ENCODE peak calls at places on chromosomes 5 and 9, in nine cellular contexts. One of them, this sample, is unnamed.

GRCh38 chr5:31357038-31357437 is 163.6 kb downstream of the CDH6 start:
- DNase-seq in NCI-H524 treated with DMSO at 0.1 percent for 48 hours: no peak
- DNase-seq in choroid plexus epithelial cell: no peak
- DNase-seq in NCI-H460: no peak
- DNase-seq in CD4-positive, CD25-positive, alpha-beta regulatory T cell: no peak
- DNase-seq in psoas muscle: no peak
- DNase-seq in mesenteric fat pad: no peak
- DNase-seq in CD8-positive, alpha-beta memory T cell: no peak
- DNase-seq in activated T-helper 1 cell treated with anti-CD3 and anti-CD28 coated beads, Interleukin-12 subunit alpha, Interleukin-12 subunit beta, Interleukin-2, Interleukin-4 antibody, amounts not matched to agents 30 ng/mL and 10 ng/mL and 1 ng/mL, durations not matched to agents 14 hours and 24 hours and 36 hours: no peak
- DNase-seq in this sample: no peak

GRCh38 chr5:127028822-127029457 is 1.4 kb downstream of the MARCHF3 start:
- DNase-seq in CD4-positive, CD25-positive, alpha-beta regulatory T cell: no peak
- DNase-seq in psoas muscle: no peak
- DNase-seq in CD8-positive, alpha-beta memory T cell: no peak
- DNase-seq in activated T-helper 1 cell treated with anti-CD3 and anti-CD28 coated beads, Interleukin-12 subunit alpha, Interleukin-12 subunit beta, Interleukin-2, Interleukin-4 antibody, amounts not matched to agents 30 ng/mL and 10 ng/mL and 1 ng/mL, durations not matched to agents 14 hours and 24 hours and 36 hours: no peak
- DNase-seq in NCI-H460: no peak
- DNase-seq in NCI-H524 treated with DMSO at 0.1 percent for 48 hours: peak
- DNase-seq in mesenteric fat pad: no peak
- DNase-seq in choroid plexus epithelial cell: peak
- DNase-seq in this sample: peak

GRCh38 chr9:109940536-109940935 is 160.5 kb downstream of the PALM2AKAP2 start:
- DNase-seq in CD4-positive, CD25-positive, alpha-beta regulatory T cell: no peak
- DNase-seq in activated T-helper 1 cell treated with anti-CD3 and anti-CD28 coated beads, Interleukin-12 subunit alpha, Interleukin-12 subunit beta, Interleukin-2, Interleukin-4 antibody, amounts not matched to agents 30 ng/mL and 10 ng/mL and 1 ng/mL, durations not matched to agents 14 hours and 24 hours and 36 hours: no peak
- DNase-seq in mesenteric fat pad: no peak
- DNase-seq in NCI-H524 treated with DMSO at 0.1 percent for 48 hours: no peak
- DNase-seq in psoas muscle: no peak
- DNase-seq in CD8-positive, alpha-beta memory T cell: no peak
- DNase-seq in choroid plexus epithelial cell: no peak
- DNase-seq in NCI-H460: no peak
- DNase-seq in this sample: no peak

GRCh38 chr9:107738789-107739188 is 249.2 kb upstream of the KLF4 start:
- DNase-seq in CD8-positive, alpha-beta memory T cell: no peak
- DNase-seq in psoas muscle: no peak
- DNase-seq in NCI-H524 treated with DMSO at 0.1 percent for 48 hours: no peak
- DNase-seq in mesenteric fat pad: no peak
- DNase-seq in CD4-positive, CD25-positive, alpha-beta regulatory T cell: no peak
- DNase-seq in choroid plexus epithelial cell: no peak
- DNase-seq in activated T-helper 1 cell treated with anti-CD3 and anti-CD28 coated beads, Interleukin-12 subunit alpha, Interleukin-12 subunit beta, Interleukin-2, Interleukin-4 antibody, amounts not matched to agents 30 ng/mL and 10 ng/mL and 1 ng/mL, durations not matched to agents 14 hours and 24 hours and 36 hours: no peak
- DNase-seq in NCI-H460: no peak
- DNase-seq in this sample: no peak

GRCh38 chr9:108552459-108553040 is 303.2 kb downstream of the ACTL7B start:
- DNase-seq in NCI-H460: peak
- DNase-seq in NCI-H524 treated with DMSO at 0.1 percent for 48 hours: no peak
- DNase-seq in psoas muscle: no peak
- DNase-seq in CD4-positive, CD25-positive, alpha-beta regulatory T cell: no peak
- DNase-seq in choroid plexus epithelial cell: no peak
- DNase-seq in CD8-positive, alpha-beta memory T cell: no peak
- DNase-seq in mesenteric fat pad: no peak
- DNase-seq in activated T-helper 1 cell treated with anti-CD3 and anti-CD28 coated beads, Interleukin-12 subunit alpha, Interleukin-12 subunit beta, Interleukin-2, Interleukin-4 antibody, amounts not matched to agents 30 ng/mL and 10 ng/mL and 1 ng/mL, durations not matched to agents 14 hours and 24 hours and 36 hours: no peak
- DNase-seq in this sample: no peak

GRCh38 chr5:122064992-122065391 is 13.1 kb downstream of the LOX start:
- DNase-seq in mesenteric fat pad: no peak
- DNase-seq in psoas muscle: no peak
- DNase-seq in choroid plexus epithelial cell: no peak
- DNase-seq in NCI-H524 treated with DMSO at 0.1 percent for 48 hours: no peak
- DNase-seq in activated T-helper 1 cell treated with anti-CD3 and anti-CD28 coated beads, Interleukin-12 subunit alpha, Interleukin-12 subunit beta, Interleukin-2, Interleukin-4 antibody, amounts not matched to agents 30 ng/mL and 10 ng/mL and 1 ng/mL, durations not matched to agents 14 hours and 24 hours and 36 hours: no peak
- DNase-seq in NCI-H460: no peak
- DNase-seq in CD4-positive, CD25-positive, alpha-beta regulatory T cell: no peak
- DNase-seq in CD8-positive, alpha-beta memory T cell: no peak
- DNase-seq in this sample: no peak

GRCh38 chr9:35869621-35870216 is 482 bp downstream of the OR13J1 start:
- DNase-seq in CD4-positive, CD25-positive, alpha-beta regulatory T cell: no peak
- DNase-seq in activated T-helper 1 cell treated with anti-CD3 and anti-CD28 coated beads, Interleukin-12 subunit alpha, Interleukin-12 subunit beta, Interleukin-2, Interleukin-4 antibody, amounts not matched to agents 30 ng/mL and 10 ng/mL and 1 ng/mL, durations not matched to agents 14 hours and 24 hours and 36 hours: no peak
- DNase-seq in psoas muscle: no peak
- DNase-seq in mesenteric fat pad: no peak
- DNase-seq in NCI-H460: no peak
- DNase-seq in choroid plexus epithelial cell: no peak
- DNase-seq in CD8-positive, alpha-beta memory T cell: no peak
- DNase-seq in NCI-H524 treated with DMSO at 0.1 percent for 48 hours: no peak
- DNase-seq in this sample: no peak

GRCh38 chr9:16622541-16622940 is 247.9 kb downstream of the BNC2 start:
- DNase-seq in NCI-H460: no peak
- DNase-seq in activated T-helper 1 cell treated with anti-CD3 and anti-CD28 coated beads, Interleukin-12 subunit alpha, Interleukin-12 subunit beta, Interleukin-2, Interleukin-4 antibody, amounts not matched to agents 30 ng/mL and 10 ng/mL and 1 ng/mL, durations not matched to agents 14 hours and 24 hours and 36 hours: no peak
- DNase-seq in NCI-H524 treated with DMSO at 0.1 percent for 48 hours: no peak
- DNase-seq in CD8-positive, alpha-beta memory T cell: no peak
- DNase-seq in choroid plexus epithelial cell: no peak
- DNase-seq in psoas muscle: no peak
- DNase-seq in CD4-positive, CD25-positive, alpha-beta regulatory T cell: no peak
- DNase-seq in mesenteric fat pad: no peak
- DNase-seq in this sample: no peak

GRCh38 chr9:86352440-86353106 is 1.6 kb downstream of the TUT7 start:
- DNase-seq in NCI-H460: no peak
- DNase-seq in CD4-positive, CD25-positive, alpha-beta regulatory T cell: peak
- DNase-seq in mesenteric fat pad: no peak
- DNase-seq in activated T-helper 1 cell treated with anti-CD3 and anti-CD28 coated beads, Interleukin-12 subunit alpha, Interleukin-12 subunit beta, Interleukin-2, Interleukin-4 antibody, amounts not matched to agents 30 ng/mL and 10 ng/mL and 1 ng/mL, durations not matched to agents 14 hours and 24 hours and 36 hours: peak
- DNase-seq in CD8-positive, alpha-beta memory T cell: no peak
- DNase-seq in psoas muscle: no peak
- DNase-seq in choroid plexus epithelial cell: peak
- DNase-seq in NCI-H524 treated with DMSO at 0.1 percent for 48 hours: no peak
- DNase-seq in this sample: no peak

GRCh38 chr9:87109182-87109581 is 161.9 kb upstream of the GAS1 start:
- DNase-seq in choroid plexus epithelial cell: peak
- DNase-seq in CD4-positive, CD25-positive, alpha-beta regulatory T cell: no peak
- DNase-seq in NCI-H460: no peak
- DNase-seq in mesenteric fat pad: no peak
- DNase-seq in CD8-positive, alpha-beta memory T cell: no peak
- DNase-seq in psoas muscle: no peak
- DNase-seq in NCI-H524 treated with DMSO at 0.1 percent for 48 hours: no peak
- DNase-seq in activated T-helper 1 cell treated with anti-CD3 and anti-CD28 coated beads, Interleukin-12 subunit alpha, Interleukin-12 subunit beta, Interleukin-2, Interleukin-4 antibody, amounts not matched to agents 30 ng/mL and 10 ng/mL and 1 ng/mL, durations not matched to agents 14 hours and 24 hours and 36 hours: no peak
- DNase-seq in this sample: no peak

GRCh38 chr5:31378136-31378535 is 153.8 kb downstream of the DROSHA start:
- DNase-seq in choroid plexus epithelial cell: no peak
- DNase-seq in psoas muscle: no peak
- DNase-seq in mesenteric fat pad: no peak
- DNase-seq in NCI-H524 treated with DMSO at 0.1 percent for 48 hours: no peak
- DNase-seq in CD8-positive, alpha-beta memory T cell: no peak
- DNase-seq in NCI-H460: no peak
- DNase-seq in CD4-positive, CD25-positive, alpha-beta regulatory T cell: no peak
- DNase-seq in activated T-helper 1 cell treated with anti-CD3 and anti-CD28 coated beads, Interleukin-12 subunit alpha, Interleukin-12 subunit beta, Interleukin-2, Interleukin-4 antibody, amounts not matched to agents 30 ng/mL and 10 ng/mL and 1 ng/mL, durations not matched to agents 14 hours and 24 hours and 36 hours: no peak
- DNase-seq in this sample: no peak

GRCh38 chr9:83281306-83282255 is 218.6 kb upstream of the RASEF start:
- DNase-seq in mesenteric fat pad: no peak
- DNase-seq in psoas muscle: no peak
- DNase-seq in CD4-positive, CD25-positive, alpha-beta regulatory T cell: no peak
- DNase-seq in NCI-H524 treated with DMSO at 0.1 percent for 48 hours: no peak
- DNase-seq in choroid plexus epithelial cell: no peak
- DNase-seq in NCI-H460: no peak
- DNase-seq in activated T-helper 1 cell treated with anti-CD3 and anti-CD28 coated beads, Interleukin-12 subunit alpha, Interleukin-12 subunit beta, Interleukin-2, Interleukin-4 antibody, amounts not matched to agents 30 ng/mL and 10 ng/mL and 1 ng/mL, durations not matched to agents 14 hours and 24 hours and 36 hours: no peak
- DNase-seq in CD8-positive, alpha-beta memory T cell: no peak
- DNase-seq in this sample: no peak

GRCh38 chr9:8188720-8189407 is 389.3 kb upstream of the DMAC1 start:
- DNase-seq in NCI-H524 treated with DMSO at 0.1 percent for 48 hours: no peak
- DNase-seq in CD4-positive, CD25-positive, alpha-beta regulatory T cell: no peak
- DNase-seq in CD8-positive, alpha-beta memory T cell: no peak
- DNase-seq in mesenteric fat pad: no peak
- DNase-seq in choroid plexus epithelial cell: no peak
- DNase-seq in activated T-helper 1 cell treated with anti-CD3 and anti-CD28 coated beads, Interleukin-12 subunit alpha, Interleukin-12 subunit beta, Interleukin-2, Interleukin-4 antibody, amounts not matched to agents 30 ng/mL and 10 ng/mL and 1 ng/mL, durations not matched to agents 14 hours and 24 hours and 36 hours: no peak
- DNase-seq in psoas muscle: no peak
- DNase-seq in NCI-H460: no peak
- DNase-seq in this sample: no peak

GRCh38 chr5:19018822-19019221 is 969.2 kb downstream of the CDH18 start:
- DNase-seq in NCI-H524 treated with DMSO at 0.1 percent for 48 hours: no peak
- DNase-seq in CD8-positive, alpha-beta memory T cell: no peak
- DNase-seq in NCI-H460: peak
- DNase-seq in activated T-helper 1 cell treated with anti-CD3 and anti-CD28 coated beads, Interleukin-12 subunit alpha, Interleukin-12 subunit beta, Interleukin-2, Interleukin-4 antibody, amounts not matched to agents 30 ng/mL and 10 ng/mL and 1 ng/mL, durations not matched to agents 14 hours and 24 hours and 36 hours: no peak
- DNase-seq in mesenteric fat pad: no peak
- DNase-seq in psoas muscle: no peak
- DNase-seq in choroid plexus epithelial cell: no peak
- DNase-seq in CD4-positive, CD25-positive, alpha-beta regulatory T cell: no peak
- DNase-seq in this sample: no peak

GRCh38 chr9:137229903-137230719 is 590 bp upstream of the SLC34A3 start:
- DNase-seq in NCI-H460: no peak
- DNase-seq in activated T-helper 1 cell treated with anti-CD3 and anti-CD28 coated beads, Interleukin-12 subunit alpha, Interleukin-12 subunit beta, Interleukin-2, Interleukin-4 antibody, amounts not matched to agents 30 ng/mL and 10 ng/mL and 1 ng/mL, durations not matched to agents 14 hours and 24 hours and 36 hours: no peak
- DNase-seq in CD8-positive, alpha-beta memory T cell: no peak
- DNase-seq in mesenteric fat pad: no peak
- DNase-seq in NCI-H524 treated with DMSO at 0.1 percent for 48 hours: no peak
- DNase-seq in choroid plexus epithelial cell: no peak
- DNase-seq in CD4-positive, CD25-positive, alpha-beta regulatory T cell: no peak
- DNase-seq in psoas muscle: no peak
- DNase-seq in this sample: no peak

GRCh38 chr5:143610946-143611345 is 201.0 kb upstream of the HMHB1 start:
- DNase-seq in NCI-H460: no peak
- DNase-seq in mesenteric fat pad: no peak
- DNase-seq in psoas muscle: no peak
- DNase-seq in CD8-positive, alpha-beta memory T cell: no peak
- DNase-seq in CD4-positive, CD25-positive, alpha-beta regulatory T cell: no peak
- DNase-seq in choroid plexus epithelial cell: no peak
- DNase-seq in activated T-helper 1 cell treated with anti-CD3 and anti-CD28 coated beads, Interleukin-12 subunit alpha, Interleukin-12 subunit beta, Interleukin-2, Interleukin-4 antibody, amounts not matched to agents 30 ng/mL and 10 ng/mL and 1 ng/mL, durations not matched to agents 14 hours and 24 hours and 36 hours: no peak
- DNase-seq in NCI-H524 treated with DMSO at 0.1 percent for 48 hours: no peak
- DNase-seq in this sample: no peak

GRCh38 chr5:107526-107925 is 15.6 kb downstream of the PLEKHG4B start:
- DNase-seq in choroid plexus epithelial cell: no peak
- DNase-seq in psoas muscle: no peak
- DNase-seq in activated T-helper 1 cell treated with anti-CD3 and anti-CD28 coated beads, Interleukin-12 subunit alpha, Interleukin-12 subunit beta, Interleukin-2, Interleukin-4 antibody, amounts not matched to agents 30 ng/mL and 10 ng/mL and 1 ng/mL, durations not matched to agents 14 hours and 24 hours and 36 hours: no peak
- DNase-seq in CD8-positive, alpha-beta memory T cell: no peak
- DNase-seq in NCI-H524 treated with DMSO at 0.1 percent for 48 hours: no peak
- DNase-seq in CD4-positive, CD25-positive, alpha-beta regulatory T cell: no peak
- DNase-seq in NCI-H460: no peak
- DNase-seq in mesenteric fat pad: no peak
- DNase-seq in this sample: no peak

GRCh38 chr5:173016621-173017046 is 33.1 kb downstream of the ATP6V0E1 start:
- DNase-seq in CD4-positive, CD25-positive, alpha-beta regulatory T cell: no peak
- DNase-seq in NCI-H460: no peak
- DNase-seq in CD8-positive, alpha-beta memory T cell: no peak
- DNase-seq in choroid plexus epithelial cell: peak
- DNase-seq in mesenteric fat pad: no peak
- DNase-seq in activated T-helper 1 cell treated with anti-CD3 and anti-CD28 coated beads, Interleukin-12 subunit alpha, Interleukin-12 subunit beta, Interleukin-2, Interleukin-4 antibody, amounts not matched to agents 30 ng/mL and 10 ng/mL and 1 ng/mL, durations not matched to agents 14 hours and 24 hours and 36 hours: no peak
- DNase-seq in psoas muscle: no peak
- DNase-seq in NCI-H524 treated with DMSO at 0.1 percent for 48 hours: no peak
- DNase-seq in this sample: no peak

GRCh38 chr5:132136906-132137305 is 63.3 kb downstream of the CSF2 start:
- DNase-seq in psoas muscle: no peak
- DNase-seq in choroid plexus epithelial cell: peak
- DNase-seq in NCI-H524 treated with DMSO at 0.1 percent for 48 hours: no peak
- DNase-seq in NCI-H460: no peak
- DNase-seq in mesenteric fat pad: no peak
- DNase-seq in activated T-helper 1 cell treated with anti-CD3 and anti-CD28 coated beads, Interleukin-12 subunit alpha, Interleukin-12 subunit beta, Interleukin-2, Interleukin-4 antibody, amounts not matched to agents 30 ng/mL and 10 ng/mL and 1 ng/mL, durations not matched to agents 14 hours and 24 hours and 36 hours: no peak
- DNase-seq in CD4-positive, CD25-positive, alpha-beta regulatory T cell: no peak
- DNase-seq in CD8-positive, alpha-beta memory T cell: no peak
- DNase-seq in this sample: no peak

GRCh38 chr5:35908814-35909213 is 29.6 kb downstream of the CAPSL start:
- DNase-seq in NCI-H524 treated with DMSO at 0.1 percent for 48 hours: no peak
- DNase-seq in mesenteric fat pad: no peak
- DNase-seq in choroid plexus epithelial cell: no peak
- DNase-seq in CD4-positive, CD25-positive, alpha-beta regulatory T cell: no peak
- DNase-seq in NCI-H460: no peak
- DNase-seq in psoas muscle: no peak
- DNase-seq in activated T-helper 1 cell treated with anti-CD3 and anti-CD28 coated beads, Interleukin-12 subunit alpha, Interleukin-12 subunit beta, Interleukin-2, Interleukin-4 antibody, amounts not matched to agents 30 ng/mL and 10 ng/mL and 1 ng/mL, durations not matched to agents 14 hours and 24 hours and 36 hours: no peak
- DNase-seq in CD8-positive, alpha-beta memory T cell: no peak
- DNase-seq in this sample: no peak

GRCh38 chr5:8184455-8185063 is 315.6 kb downstream of the MTRR start:
- DNase-seq in choroid plexus epithelial cell: peak
- DNase-seq in activated T-helper 1 cell treated with anti-CD3 and anti-CD28 coated beads, Interleukin-12 subunit alpha, Interleukin-12 subunit beta, Interleukin-2, Interleukin-4 antibody, amounts not matched to agents 30 ng/mL and 10 ng/mL and 1 ng/mL, durations not matched to agents 14 hours and 24 hours and 36 hours: no peak
- DNase-seq in CD4-positive, CD25-positive, alpha-beta regulatory T cell: peak
- DNase-seq in NCI-H524 treated with DMSO at 0.1 percent for 48 hours: no peak
- DNase-seq in NCI-H460: no peak
- DNase-seq in psoas muscle: no peak
- DNase-seq in mesenteric fat pad: no peak
- DNase-seq in CD8-positive, alpha-beta memory T cell: no peak
- DNase-seq in this sample: peak

GRCh38 chr9:79663878-79664277 is 92.1 kb downstream of the TLE4 start:
- DNase-seq in CD4-positive, CD25-positive, alpha-beta regulatory T cell: no peak
- DNase-seq in psoas muscle: no peak
- DNase-seq in NCI-H460: no peak
- DNase-seq in mesenteric fat pad: no peak
- DNase-seq in activated T-helper 1 cell treated with anti-CD3 and anti-CD28 coated beads, Interleukin-12 subunit alpha, Interleukin-12 subunit beta, Interleukin-2, Interleukin-4 antibody, amounts not matched to agents 30 ng/mL and 10 ng/mL and 1 ng/mL, durations not matched to agents 14 hours and 24 hours and 36 hours: no peak
- DNase-seq in choroid plexus epithelial cell: no peak
- DNase-seq in NCI-H524 treated with DMSO at 0.1 percent for 48 hours: peak
- DNase-seq in CD8-positive, alpha-beta memory T cell: no peak
- DNase-seq in this sample: no peak

GRCh38 chr5:134142088-134142487 is 27.6 kb downstream of the TCF7 start:
- DNase-seq in NCI-H524 treated with DMSO at 0.1 percent for 48 hours: no peak
- DNase-seq in psoas muscle: no peak
- DNase-seq in mesenteric fat pad: peak
- DNase-seq in activated T-helper 1 cell treated with anti-CD3 and anti-CD28 coated beads, Interleukin-12 subunit alpha, Interleukin-12 subunit beta, Interleukin-2, Interleukin-4 antibody, amounts not matched to agents 30 ng/mL and 10 ng/mL and 1 ng/mL, durations not matched to agents 14 hours and 24 hours and 36 hours: no peak
- DNase-seq in CD8-positive, alpha-beta memory T cell: no peak
- DNase-seq in NCI-H460: no peak
- DNase-seq in CD4-positive, CD25-positive, alpha-beta regulatory T cell: no peak
- DNase-seq in choroid plexus epithelial cell: no peak
- DNase-seq in this sample: no peak

GRCh38 chr5:434443-435146 is 8.4 kb upstream of the EXOC3 start:
- DNase-seq in choroid plexus epithelial cell: no peak
- DNase-seq in NCI-H524 treated with DMSO at 0.1 percent for 48 hours: no peak
- DNase-seq in NCI-H460: no peak
- DNase-seq in CD4-positive, CD25-positive, alpha-beta regulatory T cell: no peak
- DNase-seq in activated T-helper 1 cell treated with anti-CD3 and anti-CD28 coated beads, Interleukin-12 subunit alpha, Interleukin-12 subunit beta, Interleukin-2, Interleukin-4 antibody, amounts not matched to agents 30 ng/mL and 10 ng/mL and 1 ng/mL, durations not matched to agents 14 hours and 24 hours and 36 hours: no peak
- DNase-seq in mesenteric fat pad: peak
- DNase-seq in psoas muscle: peak
- DNase-seq in CD8-positive, alpha-beta memory T cell: no peak
- DNase-seq in this sample: no peak

GRCh38 chr5:154850255-154851062 is at the start of gene FAXDC2:
- DNase-seq in mesenteric fat pad: no peak
- DNase-seq in CD4-positive, CD25-positive, alpha-beta regulatory T cell: no peak
- DNase-seq in NCI-H524 treated with DMSO at 0.1 percent for 48 hours: no peak
- DNase-seq in activated T-helper 1 cell treated with anti-CD3 and anti-CD28 coated beads, Interleukin-12 subunit alpha, Interleukin-12 subunit beta, Interleukin-2, Interleukin-4 antibody, amounts not matched to agents 30 ng/mL and 10 ng/mL and 1 ng/mL, durations not matched to agents 14 hours and 24 hours and 36 hours: no peak
- DNase-seq in CD8-positive, alpha-beta memory T cell: no peak
- DNase-seq in psoas muscle: peak
- DNase-seq in NCI-H460: no peak
- DNase-seq in choroid plexus epithelial cell: peak
- DNase-seq in this sample: no peak

GRCh38 chr9:88197781-88198345 is 59.6 kb upstream of the SPATA31C2 start:
- DNase-seq in NCI-H524 treated with DMSO at 0.1 percent for 48 hours: no peak
- DNase-seq in CD8-positive, alpha-beta memory T cell: no peak
- DNase-seq in psoas muscle: no peak
- DNase-seq in activated T-helper 1 cell treated with anti-CD3 and anti-CD28 coated beads, Interleukin-12 subunit alpha, Interleukin-12 subunit beta, Interleukin-2, Interleukin-4 antibody, amounts not matched to agents 30 ng/mL and 10 ng/mL and 1 ng/mL, durations not matched to agents 14 hours and 24 hours and 36 hours: no peak
- DNase-seq in NCI-H460: peak
- DNase-seq in CD4-positive, CD25-positive, alpha-beta regulatory T cell: no peak
- DNase-seq in choroid plexus epithelial cell: peak
- DNase-seq in mesenteric fat pad: no peak
- DNase-seq in this sample: no peak

GRCh38 chr9:81844131-81844567 is 84.1 kb upstream of the SPATA31D4 start:
- DNase-seq in CD8-positive, alpha-beta memory T cell: no peak
- DNase-seq in NCI-H460: no peak
- DNase-seq in mesenteric fat pad: no peak
- DNase-seq in CD4-positive, CD25-positive, alpha-beta regulatory T cell: no peak
- DNase-seq in NCI-H524 treated with DMSO at 0.1 percent for 48 hours: no peak
- DNase-seq in choroid plexus epithelial cell: no peak
- DNase-seq in activated T-helper 1 cell treated with anti-CD3 and anti-CD28 coated beads, Interleukin-12 subunit alpha, Interleukin-12 subunit beta, Interleukin-2, Interleukin-4 antibody, amounts not matched to agents 30 ng/mL and 10 ng/mL and 1 ng/mL, durations not matched to agents 14 hours and 24 hours and 36 hours: no peak
- DNase-seq in psoas muscle: no peak
- DNase-seq in this sample: no peak

GRCh38 chr9:75454043-75454442 is 365.7 kb downstream of the OSTF1 start:
- DNase-seq in CD4-positive, CD25-positive, alpha-beta regulatory T cell: no peak
- DNase-seq in mesenteric fat pad: no peak
- DNase-seq in choroid plexus epithelial cell: no peak
- DNase-seq in NCI-H524 treated with DMSO at 0.1 percent for 48 hours: no peak
- DNase-seq in activated T-helper 1 cell treated with anti-CD3 and anti-CD28 coated beads, Interleukin-12 subunit alpha, Interleukin-12 subunit beta, Interleukin-2, Interleukin-4 antibody, amounts not matched to agents 30 ng/mL and 10 ng/mL and 1 ng/mL, durations not matched to agents 14 hours and 24 hours and 36 hours: no peak
- DNase-seq in CD8-positive, alpha-beta memory T cell: no peak
- DNase-seq in psoas muscle: no peak
- DNase-seq in NCI-H460: no peak
- DNase-seq in this sample: no peak

GRCh38 chr5:134647750-134648424 is 698 bp upstream of the SEC24A start:
- DNase-seq in NCI-H460: peak
- DNase-seq in activated T-helper 1 cell treated with anti-CD3 and anti-CD28 coated beads, Interleukin-12 subunit alpha, Interleukin-12 subunit beta, Interleukin-2, Interleukin-4 antibody, amounts not matched to agents 30 ng/mL and 10 ng/mL and 1 ng/mL, durations not matched to agents 14 hours and 24 hours and 36 hours: no peak
- DNase-seq in CD8-positive, alpha-beta memory T cell: peak
- DNase-seq in psoas muscle: peak
- DNase-seq in mesenteric fat pad: no peak
- DNase-seq in NCI-H524 treated with DMSO at 0.1 percent for 48 hours: no peak
- DNase-seq in choroid plexus epithelial cell: peak
- DNase-seq in CD4-positive, CD25-positive, alpha-beta regulatory T cell: peak
- DNase-seq in this sample: peak

GRCh38 chr5:38825494-38825893 is 20.3 kb upstream of the OSMR start:
- DNase-seq in psoas muscle: no peak
- DNase-seq in NCI-H460: no peak
- DNase-seq in choroid plexus epithelial cell: peak
- DNase-seq in mesenteric fat pad: no peak
- DNase-seq in activated T-helper 1 cell treated with anti-CD3 and anti-CD28 coated beads, Interleukin-12 subunit alpha, Interleukin-12 subunit beta, Interleukin-2, Interleukin-4 antibody, amounts not matched to agents 30 ng/mL and 10 ng/mL and 1 ng/mL, durations not matched to agents 14 hours and 24 hours and 36 hours: no peak
- DNase-seq in CD4-positive, CD25-positive, alpha-beta regulatory T cell: no peak
- DNase-seq in NCI-H524 treated with DMSO at 0.1 percent for 48 hours: no peak
- DNase-seq in CD8-positive, alpha-beta memory T cell: no peak
- DNase-seq in this sample: no peak

GRCh38 chr5:57366744-57367143 is 115.9 kb downstream of the ACTBL2 start:
- DNase-seq in psoas muscle: no peak
- DNase-seq in CD4-positive, CD25-positive, alpha-beta regulatory T cell: no peak
- DNase-seq in mesenteric fat pad: no peak
- DNase-seq in CD8-positive, alpha-beta memory T cell: no peak
- DNase-seq in choroid plexus epithelial cell: peak
- DNase-seq in activated T-helper 1 cell treated with anti-CD3 and anti-CD28 coated beads, Interleukin-12 subunit alpha, Interleukin-12 subunit beta, Interleukin-2, Interleukin-4 antibody, amounts not matched to agents 30 ng/mL and 10 ng/mL and 1 ng/mL, durations not matched to agents 14 hours and 24 hours and 36 hours: no peak
- DNase-seq in NCI-H524 treated with DMSO at 0.1 percent for 48 hours: no peak
- DNase-seq in NCI-H460: peak
- DNase-seq in this sample: no peak